ENCODE peak calls at places on chromosome 4, in five cellular contexts. One of them, this sample, is unnamed. For H3K4me1, the result is how much of the 10 kb centered on the place peaks cover.

GRCh38 chr4:141023051-141023450 is 110.2 kb downstream of the RNF150 start:
- DNase-seq in hepatocyte: no peak
- DNase-seq in GM23338: no peak
- DNase-seq in Karpas-422: no peak
- DNase-seq in esophagus muscularis mucosa: no peak
- DNase-seq in this sample: no peak

GRCh38 chr4:159867673-159868072 is 764.8 kb downstream of the RAPGEF2 start:
- DNase-seq in hepatocyte: no peak
- DNase-seq in GM23338: no peak
- DNase-seq in Karpas-422: no peak
- DNase-seq in esophagus muscularis mucosa: no peak
- DNase-seq in this sample: no peak

GRCh38 chr4:60579335-60579734 is 620.8 kb upstream of the ADGRL3 start:
- DNase-seq in hepatocyte: no peak
- DNase-seq in GM23338: no peak
- DNase-seq in Karpas-422: no peak
- DNase-seq in esophagus muscularis mucosa: no peak
- DNase-seq in this sample: no peak

GRCh38 chr4:13642163-13642562 is 14.6 kb upstream of the BOD1L1 start:
- DNase-seq in hepatocyte: no peak
- DNase-seq in GM23338: no peak
- DNase-seq in Karpas-422: no peak
- DNase-seq in esophagus muscularis mucosa: no peak
- DNase-seq in this sample: peak

GRCh38 chr4:172232966-172233365 is 419.8 kb downstream of the GALNTL6 start:
- DNase-seq in hepatocyte: no peak
- DNase-seq in GM23338: peak
- DNase-seq in Karpas-422: no peak
- DNase-seq in esophagus muscularis mucosa: no peak
- DNase-seq in this sample: peak

GRCh38 chr4:174672276-174672675 is 150.0 kb upstream of the HPGD start:
- DNase-seq in hepatocyte: no peak
- DNase-seq in GM23338: no peak
- DNase-seq in Karpas-422: no peak
- DNase-seq in esophagus muscularis mucosa: no peak
- DNase-seq in this sample: no peak

GRCh38 chr4:108651068-108651794 is 832 bp downstream of the OSTC start:
- DNase-seq in hepatocyte: peak
- DNase-seq in GM23338: peak
- DNase-seq in Karpas-422: peak
- DNase-seq in esophagus muscularis mucosa: no peak
- DNase-seq in this sample: peak

GRCh38 chr4:66298596-66298995 is 628.3 kb upstream of the EPHA5 start:
- DNase-seq in hepatocyte: peak
- DNase-seq in GM23338: no peak
- DNase-seq in Karpas-422: no peak
- DNase-seq in esophagus muscularis mucosa: no peak
- DNase-seq in this sample: no peak

GRCh38 chr4:144906181-144906895 is 191.7 kb downstream of the ANAPC10 start:
- DNase-seq in hepatocyte: peak
- DNase-seq in GM23338: no peak
- DNase-seq in Karpas-422: no peak
- DNase-seq in esophagus muscularis mucosa: no peak
- DNase-seq in this sample: peak

GRCh38 chr4:184722798-184723197 is 11.1 kb downstream of the CENPU start:
- DNase-seq in hepatocyte: no peak
- DNase-seq in GM23338: no peak
- DNase-seq in Karpas-422: no peak
- DNase-seq in esophagus muscularis mucosa: no peak
- DNase-seq in this sample: no peak

DNA sequence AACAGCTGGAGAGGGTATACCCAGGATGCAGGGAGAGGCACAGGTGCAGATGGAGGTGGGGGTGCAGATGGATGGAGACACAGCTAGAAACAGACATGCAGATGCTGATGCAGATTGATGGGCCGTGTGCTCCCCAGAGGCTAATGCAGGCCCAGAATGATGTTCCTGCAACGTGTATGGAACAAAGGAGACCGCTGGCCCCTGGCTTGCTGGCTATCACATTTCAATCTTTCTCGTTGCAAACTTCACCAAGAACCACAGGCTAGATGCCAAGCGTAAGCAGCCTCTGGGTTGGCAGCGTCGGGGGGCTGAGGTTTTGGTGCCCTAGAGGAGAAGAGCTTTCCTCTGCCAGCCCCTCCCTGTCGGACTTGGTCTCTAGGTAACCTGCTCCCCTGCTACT is 68.9 kb upstream of the PSAPL1 start:
- DNase-seq in hepatocyte: no peak
- DNase-seq in GM23338: no peak
- DNase-seq in Karpas-422: no peak
- DNase-seq in esophagus muscularis mucosa: no peak
- DNase-seq in this sample: no peak
- H3K4me3 ChIP-seq in hepatocyte: no peak
- H3K4me3 ChIP-seq in GM23338: no peak
- H3K4me3 ChIP-seq in Karpas-422: no peak
- H3K4me3 ChIP-seq in esophagus muscularis mucosa: no peak
- H3K4me3 ChIP-seq in this sample: no peak

GRCh38 chr4:105146286-105147219 is at the start of gene TET2:
- DNase-seq in hepatocyte: peak
- DNase-seq in GM23338: peak
- DNase-seq in Karpas-422: peak
- DNase-seq in esophagus muscularis mucosa: peak
- DNase-seq in this sample: peak
- H3K4me1 ChIP-seq in hepatocyte: under half
- H3K4me1 ChIP-seq in GM23338: under half
- H3K4me1 ChIP-seq in Karpas-422: under half
- H3K4me1 ChIP-seq in esophagus muscularis mucosa: under half
- H3K4me1 ChIP-seq in this sample: under half

DNA sequence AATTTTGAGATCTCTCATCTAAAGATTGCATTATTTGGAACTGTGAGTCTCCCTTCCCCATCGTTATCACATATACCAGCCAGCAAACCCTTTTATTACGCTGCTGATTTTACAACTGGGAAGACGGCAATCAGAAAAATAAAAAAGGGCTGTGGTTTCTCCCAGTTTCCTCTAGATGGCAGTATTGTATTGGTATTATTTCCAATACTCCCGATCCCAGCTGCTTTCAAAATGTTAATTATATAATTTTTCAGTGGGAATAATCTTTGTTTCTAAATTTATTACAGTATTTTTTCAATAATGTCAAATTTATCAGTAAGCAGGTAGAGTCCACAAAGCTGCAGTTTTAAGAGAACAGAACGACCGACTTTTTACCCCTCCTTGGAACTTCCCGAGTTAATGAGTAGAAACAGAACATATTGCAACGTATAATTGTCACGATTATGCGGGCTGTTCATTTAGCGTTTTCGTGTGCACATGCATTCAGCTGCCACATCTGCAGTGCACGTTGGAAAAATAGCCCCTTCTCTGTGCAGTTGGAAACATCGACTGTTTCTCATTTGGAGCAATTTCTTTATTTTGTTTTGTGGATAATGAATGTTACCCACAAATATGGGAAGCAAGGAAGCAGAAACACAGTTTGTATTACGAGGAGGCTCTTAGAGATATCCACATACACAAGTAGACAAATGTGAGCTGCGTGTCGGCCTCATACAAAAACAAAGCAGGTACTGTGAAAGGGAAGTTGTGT is 187.9 kb downstream of the STIM2 start:
- DNase-seq in hepatocyte: peak
- DNase-seq in GM23338: peak
- DNase-seq in Karpas-422: peak
- DNase-seq in esophagus muscularis mucosa: no peak
- DNase-seq in this sample: peak
- H3K4me3 ChIP-seq in hepatocyte: no peak
- H3K4me3 ChIP-seq in GM23338: no peak
- H3K4me3 ChIP-seq in Karpas-422: no peak
- H3K4me3 ChIP-seq in esophagus muscularis mucosa: peak
- H3K4me3 ChIP-seq in this sample: no peak

GRCh38 chr4:1243451-1244080 is 5.4 kb downstream of the CTBP1 start:
- DNase-seq in hepatocyte: peak
- DNase-seq in GM23338: no peak
- DNase-seq in Karpas-422: peak
- DNase-seq in esophagus muscularis mucosa: no peak
- DNase-seq in this sample: no peak
- H3K4me1 ChIP-seq in hepatocyte: under half
- H3K4me1 ChIP-seq in GM23338: under half
- H3K4me1 ChIP-seq in Karpas-422: under half
- H3K4me1 ChIP-seq in esophagus muscularis mucosa: half or more
- H3K4me1 ChIP-seq in this sample: under half

GRCh38 chr4:16894406-16894805 is 4.0 kb downstream of the LDB2 start:
- DNase-seq in hepatocyte: no peak
- DNase-seq in GM23338: peak
- DNase-seq in Karpas-422: no peak
- DNase-seq in esophagus muscularis mucosa: no peak
- DNase-seq in this sample: no peak
- H3K4me3 ChIP-seq in hepatocyte: no peak
- H3K4me3 ChIP-seq in GM23338: peak
- H3K4me3 ChIP-seq in Karpas-422: no peak
- H3K4me3 ChIP-seq in esophagus muscularis mucosa: no peak
- H3K4me3 ChIP-seq in this sample: no peak

DNA sequence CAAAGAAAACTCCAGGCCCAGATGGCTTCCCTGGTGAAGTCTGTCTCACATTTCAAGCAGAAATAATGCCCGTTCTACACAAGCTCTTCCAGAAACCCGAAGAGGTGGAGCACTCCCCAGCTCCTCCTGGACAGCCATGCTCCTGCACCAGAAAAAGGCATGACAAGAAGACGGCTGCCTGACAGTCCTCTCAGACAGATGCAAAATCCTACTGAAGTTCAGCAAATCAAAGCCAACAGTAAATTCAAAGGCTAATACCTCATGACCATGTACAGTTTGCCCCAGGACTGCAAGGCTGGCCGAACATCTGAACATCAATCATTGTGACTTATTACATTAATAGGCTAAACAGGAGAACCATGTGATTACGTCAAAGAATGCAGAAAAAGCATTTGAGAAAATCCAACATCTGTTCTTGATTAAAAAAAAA is 30.8 kb upstream of the MXD4 start:
- DNase-seq in hepatocyte: peak
- DNase-seq in GM23338: no peak
- DNase-seq in Karpas-422: no peak
- DNase-seq in esophagus muscularis mucosa: no peak
- DNase-seq in this sample: no peak
- H3K4me1 ChIP-seq in hepatocyte: under half
- H3K4me1 ChIP-seq in GM23338: under half
- H3K4me1 ChIP-seq in Karpas-422: under half
- H3K4me1 ChIP-seq in esophagus muscularis mucosa: under half
- H3K4me1 ChIP-seq in this sample: under half

DNA sequence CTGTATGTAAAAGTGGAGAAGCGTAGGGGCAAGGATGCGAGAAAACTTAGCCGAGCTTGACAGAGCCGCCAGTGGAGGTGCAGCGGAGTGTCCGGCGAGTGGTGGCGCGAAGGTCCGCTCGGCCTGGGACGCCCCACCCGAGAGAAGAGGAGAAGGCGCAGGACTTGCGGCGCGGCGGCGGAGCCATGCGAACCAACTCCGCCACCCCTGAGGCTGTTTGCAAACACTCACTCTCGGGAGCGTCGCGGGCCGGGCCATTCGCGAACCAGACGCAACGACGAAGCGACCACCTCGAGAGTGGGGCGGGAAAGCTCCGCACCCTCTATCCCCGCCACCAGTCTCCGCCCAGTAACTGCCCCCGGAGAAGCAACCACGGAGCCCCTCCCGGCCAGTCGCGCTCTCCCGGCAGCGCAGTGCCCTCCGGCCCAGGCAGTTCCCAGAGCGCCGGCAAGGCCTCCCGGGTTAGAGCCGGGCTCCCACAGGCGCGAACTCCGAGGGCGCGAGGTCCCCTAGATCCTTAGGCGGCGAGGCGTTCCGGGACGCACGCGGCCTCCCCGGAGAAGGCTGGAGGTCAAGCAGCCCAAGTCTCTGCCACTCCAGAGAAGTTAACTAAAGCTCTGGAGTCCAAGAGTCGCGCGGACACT is 2.2 kb upstream of the MAB21L2 start:
- DNase-seq in hepatocyte: peak
- DNase-seq in GM23338: peak
- DNase-seq in Karpas-422: no peak
- DNase-seq in esophagus muscularis mucosa: no peak
- DNase-seq in this sample: peak
- H3K4me3 ChIP-seq in hepatocyte: peak
- H3K4me3 ChIP-seq in GM23338: peak
- H3K4me3 ChIP-seq in Karpas-422: no peak
- H3K4me3 ChIP-seq in esophagus muscularis mucosa: peak
- H3K4me3 ChIP-seq in this sample: peak

GRCh38 chr4:142815834-142816233 is 30.3 kb downstream of the INPP4B start:
- DNase-seq in hepatocyte: no peak
- DNase-seq in GM23338: no peak
- DNase-seq in Karpas-422: no peak
- DNase-seq in esophagus muscularis mucosa: no peak
- DNase-seq in this sample: no peak
- H3K4me1 ChIP-seq in hepatocyte: under half
- H3K4me1 ChIP-seq in GM23338: under half
- H3K4me1 ChIP-seq in Karpas-422: under half
- H3K4me1 ChIP-seq in esophagus muscularis mucosa: under half
- H3K4me1 ChIP-seq in this sample: under half

This sample was measured in cardiac muscle cell.